ENCODE peak calls at places on chromosome 22, in seven cellular contexts. D is Peyer's patch, E is heart left ventricle, M is A549, W is gastrocnemius medialis, Z is ovary, S is IMR-90. L is an unnamed sample.

GRCh38 chr22:50608996-50609395 is 8.4 kb downstream of the MAPK8IP2 start:
- DNase-seq in D (no peak), S (no peak), Z (no peak), W (no peak), E (no peak), M (no peak), L (no peak)

GRCh38 chr22:37226514-37226913 is 14.2 kb upstream of the SSTR3 start:
- DNase-seq in D (no peak), M (no peak), E (no peak), S (no peak), Z (no peak), W (no peak), L (no peak)

GRCh38 chr22:50435701-50436115 is 39.1 kb downstream of the SBF1 start:
- DNase-seq in E (peak; percentile 30), Z (peak; percentile 10), S (no peak), D (no peak), W (no peak), M (no peak), L (peak; percentile 7)

GRCh38 chr22:32698926-32699619 is 102.4 kb upstream of the TIMP3 start:
- DNase-seq in W (no peak), E (peak; percentile 77), Z (no peak), S (no peak), M (no peak), D (no peak), L (no peak)

GRCh38 chr22:26904483-26904882 is 247.1 kb downstream of the MIAT start:
- DNase-seq in Z (no peak), E (no peak), D (no peak), S (no peak), M (no peak), W (no peak), L (no peak)

GRCh38 chr22:48594016-48594756 is 1233.5 kb downstream of the BRD1 start:
- DNase-seq in M (no peak), Z (no peak), S (no peak), D (no peak), E (peak; percentile 35), W (no peak), L (no peak)

GRCh38 chr22:49347376-49347775 is 480.3 kb downstream of the BRD1 start:
- DNase-seq in M (no peak), E (peak; percentile 22), D (peak; percentile 29), W (no peak), S (no peak), Z (no peak), L (no peak)

GRCh38 chr22:40449676-40450035 is 79.3 kb downstream of the SGSM3 start:
- DNase-seq in S (peak; percentile 62), W (no peak), E (no peak), M (no peak), D (no peak), Z (no peak), L (no peak)

GRCh38 chr22:43110444-43110926 is at the start of gene BIK:
- DNase-seq in W (no peak), D (peak; percentile 77), M (peak; percentile 41), E (peak; percentile 73), Z (peak; percentile 38), S (no peak), L (peak; percentile 27)
- TF ChIP-seq CTCF in W (no peak), D (peak; percentile 24), M (no peak), E (no peak), Z (no peak), S (peak; percentile 20), L (no peak)

GRCh38 chr22:46374663-46375474 is 39.4 kb downstream of the TRMU start:
- DNase-seq in W (no peak), E (no peak), M (no peak), D (peak; percentile 78), Z (no peak), S (no peak), L (no peak)
- TF ChIP-seq POLR2A in W (no peak), E (no peak), M (no peak), D (peak; percentile 23), Z (no peak), S (no peak), L (no peak)

GRCh38 chr22:35844886-35845285 is 127.2 kb downstream of the APOL5 start:
- DNase-seq in D (no peak), M (no peak), W (no peak), E (no peak), S (no peak), Z (no peak), L (no peak)
- H3K4me1 ChIP-seq in D (no peaks in the 10 kb centered on the region), M (peaks cover 65% of the 10 kb centered on the region), W (peaks cover 63% of the 10 kb centered on the region), E (peaks cover 17% of the 10 kb centered on the region), S (peaks cover 5% of the 10 kb centered on the region), Z (no peaks in the 10 kb centered on the region), L (no peaks in the 10 kb centered on the region)

DNA sequence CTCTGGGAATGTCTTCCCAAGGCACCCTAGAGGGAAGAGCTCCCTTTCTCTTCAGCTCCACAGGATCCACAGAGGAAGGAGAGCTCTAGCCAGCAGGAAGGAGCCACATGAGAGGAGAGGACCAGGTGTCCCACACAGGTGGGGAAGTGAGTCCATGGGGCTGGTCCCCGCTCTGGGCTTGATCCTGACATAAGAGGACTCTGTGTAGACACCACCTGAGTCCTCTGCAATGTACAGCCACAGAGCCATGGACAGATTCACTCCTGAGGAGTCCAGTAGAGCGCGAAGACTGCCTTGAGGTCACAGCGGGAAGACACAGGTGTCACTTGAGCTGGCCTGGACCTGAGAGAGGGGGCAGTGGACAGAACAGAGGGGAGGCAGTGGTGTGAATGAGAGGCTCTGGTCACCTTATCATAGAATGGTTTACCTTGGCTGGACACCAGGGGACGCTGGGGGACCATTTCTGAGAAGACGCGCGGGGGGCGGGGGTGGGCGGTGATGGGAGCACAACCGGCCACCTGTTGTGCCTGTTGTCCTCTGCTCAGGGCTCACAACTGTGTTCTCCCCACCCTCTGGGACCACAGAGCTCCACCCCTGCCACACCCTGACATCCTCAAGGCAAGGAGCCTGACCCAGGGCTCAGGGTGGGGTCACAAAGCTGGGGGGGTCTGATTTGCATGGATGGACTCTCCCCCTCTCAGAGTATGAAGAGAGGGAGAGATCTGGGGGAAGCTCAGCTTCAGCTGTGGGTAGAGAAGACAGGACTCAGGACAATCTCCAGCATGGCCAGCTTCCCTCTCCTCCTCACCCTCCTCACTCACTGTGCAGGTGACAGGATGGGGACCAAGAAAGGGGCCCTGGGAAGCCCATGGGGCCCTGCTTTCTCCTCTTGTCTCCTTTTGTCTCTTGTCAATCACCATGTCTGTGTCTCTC is 128.2 kb downstream of the ZNF280B start:
- DNase-seq in D (peak; percentile 89), E (no peak), W (no peak), S (no peak), Z (no peak), M (no peak), L (no peak)
- TF ChIP-seq CTCF in D (peak; percentile 45), E (no peak), W (no peak), S (no peak), Z (no peak), M (no peak), L (no peak)

DNA sequence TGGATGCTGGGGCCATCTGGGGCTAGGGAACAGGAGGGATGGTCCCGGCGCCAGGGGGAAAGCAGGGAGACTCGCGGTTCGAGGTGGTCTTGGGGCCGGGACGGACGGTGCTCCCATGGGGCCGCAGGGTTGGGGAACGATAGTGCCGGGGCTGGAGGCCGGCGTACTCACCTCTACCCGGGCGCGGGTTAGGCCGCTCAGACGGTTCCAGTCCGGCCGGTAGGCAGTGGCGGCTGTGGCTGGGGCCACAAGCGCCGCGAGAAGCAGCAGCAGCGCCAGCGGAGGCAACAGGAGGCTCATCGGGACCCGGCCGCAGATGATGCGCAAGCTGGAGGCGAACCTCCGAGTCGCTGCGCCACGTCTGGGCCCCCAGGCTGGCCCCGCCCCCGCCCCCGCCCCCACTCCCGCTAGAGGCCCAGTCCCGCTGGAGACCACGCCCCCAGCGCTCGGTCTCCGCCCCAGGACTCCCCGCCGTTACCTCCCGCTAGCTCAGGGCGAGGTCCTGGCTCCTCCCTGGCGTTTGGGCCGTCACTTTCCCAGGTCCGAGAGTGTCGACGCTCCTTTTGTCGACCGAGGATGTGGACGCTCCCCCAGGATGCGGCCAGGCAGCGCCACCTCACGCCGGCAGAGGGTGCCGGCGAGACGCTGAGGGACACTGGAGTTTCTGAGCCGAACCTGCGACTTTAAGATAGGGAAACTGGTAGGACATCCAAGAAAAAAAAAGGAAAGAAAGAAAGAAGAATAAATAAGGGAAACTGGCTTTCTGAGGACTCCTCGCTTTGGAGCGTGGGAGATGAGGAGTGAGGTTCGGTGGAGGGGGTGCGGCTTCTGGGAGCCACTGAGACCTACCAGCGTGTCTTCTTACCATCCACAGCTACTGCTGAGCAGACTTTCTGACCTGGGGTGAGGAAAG is at the start of gene SELENOM:
- DNase-seq in S (peak; percentile 98), E (peak; percentile 97), Z (peak; percentile 97), M (peak; percentile 96), D (peak; percentile 98), W (peak; percentile 96), L (peak; percentile 98)
- TF ChIP-seq POLR2A in S (peak; percentile 95), E (peak; percentile 83), Z (peak; percentile 95), M (peak; percentile 55), D (peak; percentile 36), W (peak; percentile 85), L (peak; percentile 98)

DNA sequence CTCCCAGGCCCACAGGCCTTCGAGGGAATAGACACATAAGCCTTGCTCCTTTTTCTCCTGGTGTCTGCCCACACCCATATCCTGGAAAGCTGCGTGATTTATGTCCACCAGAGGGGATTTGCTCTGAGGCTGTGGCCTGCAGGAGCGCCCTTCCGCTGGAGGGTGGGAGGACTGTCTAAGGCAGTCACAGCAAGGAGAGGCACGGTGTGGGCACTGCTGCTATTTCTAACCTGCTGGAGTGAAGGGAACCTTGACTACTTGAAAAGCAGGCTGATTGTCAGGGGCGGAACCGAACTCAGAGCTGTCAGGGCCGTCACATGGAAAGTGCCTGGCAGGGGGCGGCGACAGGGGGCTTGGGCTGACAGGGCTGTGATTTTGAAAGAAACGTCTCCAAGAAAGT is 3.7 kb downstream of the UPB1 start:
- DNase-seq in S (no peak), Z (no peak), M (no peak), W (no peak), E (peak; percentile 18), D (no peak), L (no peak)
- H3K4me1 ChIP-seq in S (peaks cover 3% of the 10 kb centered on the region), Z (peaks cover 4% of the 10 kb centered on the region), M (no peaks in the 10 kb centered on the region), W (peaks cover 6% of the 10 kb centered on the region), E (peaks cover 2% of the 10 kb centered on the region), D (peaks cover 15% of the 10 kb centered on the region), L (no peaks in the 10 kb centered on the region)